ENCODE peak calls at places on chromosomes 12 and 14, in nine cellular contexts. G, R, C, Q, B, K, N, V and W are unnamed samples.

GRCh38 chr12:31506907-31507306 is 84.0 kb downstream of the DENND5B start:
- DNase-seq in G (no peak), R (no peak), C (peak; percentile 76), Q (no peak), B (no peak), K (no peak), N (no peak), V (no peak), W (no peak)

GRCh38 chr14:95125156-95125555 is 32.2 kb downstream of the DICER1 start:
- DNase-seq in G (no peak), R (no peak), C (no peak), Q (no peak), B (no peak), K (no peak), N (no peak), V (no peak), W (no peak)

GRCh38 chr12:53224897-53225634 is 6.9 kb downstream of the RARG start:
- DNase-seq in G (no peak), R (no peak), C (no peak), Q (no peak), B (no peak), K (no peak), N (no peak), V (no peak), W (no peak)

GRCh38 chr14:34883954-34884353 is 8.8 kb upstream of the BAZ1A start:
- DNase-seq in G (no peak), R (no peak), C (no peak), Q (no peak), B (no peak), K (no peak), N (no peak), V (no peak), W (no peak)

GRCh38 chr12:3045989-3046388 is 31.2 kb upstream of the TSPAN9 start:
- DNase-seq in G (no peak), R (no peak), C (no peak), Q (no peak), B (no peak), K (no peak), N (no peak), V (no peak), W (no peak)

GRCh38 chr12:132247718-132248438 is 81.5 kb downstream of the GALNT9 start:
- DNase-seq in G (no peak), R (no peak), C (no peak), Q (no peak), B (no peak), K (no peak), N (no peak), V (no peak), W (no peak)

GRCh38 chr12:68420225-68421008 is 88.3 kb upstream of the MDM1 start:
- DNase-seq in G (no peak), R (no peak), C (no peak), Q (no peak), B (no peak), K (no peak), N (no peak), V (no peak), W (no peak)

GRCh38 chr12:55993454-55993853 is 3.6 kb upstream of the SUOX start:
- DNase-seq in G (no peak), R (no peak), C (no peak), Q (no peak), B (no peak), K (no peak), N (no peak), V (no peak), W (no peak)

GRCh38 chr12:115946867-115947695 is 330.4 kb downstream of the MED13L start:
- DNase-seq in G (no peak), R (no peak), C (no peak), Q (no peak), B (peak; percentile 19), K (no peak), N (no peak), V (no peak), W (no peak)

GRCh38 chr12:12837025-12837872 is 24.1 kb downstream of the DDX47 start:
- DNase-seq in G (peak; percentile 46), R (no peak), C (peak; percentile 76), Q (peak; percentile 63), B (peak; percentile 88), K (peak; percentile 33), N (no peak), V (peak; percentile 24), W (no peak)

GRCh38 chr12:10385181-10385613 is 4.6 kb downstream of the KLRK1 start:
- DNase-seq in G (no peak), R (no peak), C (peak; percentile 62), Q (no peak), B (peak; percentile 25), K (no peak), N (peak; percentile 66), V (no peak), W (no peak)

GRCh38 chr12:78402366-78403134 is 462.0 kb upstream of the SYT1 start:
- DNase-seq in G (no peak), R (no peak), C (no peak), Q (no peak), B (no peak), K (no peak), N (no peak), V (no peak), W (no peak)

GRCh38 chr12:30613119-30613830 is 82.4 kb downstream of the IPO8 start:
- DNase-seq in G (no peak), R (no peak), C (peak; percentile 15), Q (no peak), B (no peak), K (no peak), N (no peak), V (no peak), W (no peak)

GRCh38 chr12:24948816-24949722 is at the start of gene BCAT1:
- DNase-seq in G (peak; percentile 41), R (peak; percentile 74), C (peak; percentile 79), Q (peak; percentile 66), B (no peak), K (peak; percentile 74), N (no peak), V (no peak), W (no peak)

GRCh38 chr12:110176745-110177144 is 52.6 kb downstream of the IFT81 start:
- DNase-seq in G (no peak), R (no peak), C (no peak), Q (no peak), B (no peak), K (no peak), N (no peak), V (no peak), W (peak; percentile 43)

GRCh38 chr12:14883663-14884062 is 2.0 kb downstream of the MGP start:
- DNase-seq in G (no peak), R (no peak), C (no peak), Q (no peak), B (no peak), K (no peak), N (no peak), V (no peak), W (no peak)

GRCh38 chr12:2679068-2679815 is 115.5 kb upstream of the FKBP4 start:
- DNase-seq in G (no peak), R (no peak), C (no peak), Q (no peak), B (no peak), K (no peak), N (no peak), V (no peak), W (no peak)

GRCh38 chr14:68013326-68013725 is 193.7 kb downstream of the RAD51B start:
- DNase-seq in G (no peak), R (no peak), C (no peak), Q (no peak), B (no peak), K (no peak), N (no peak), V (no peak), W (no peak)

GRCh38 chr14:51454351-51454750 is 197.4 kb upstream of the FRMD6 start:
- DNase-seq in G (no peak), R (no peak), C (peak; percentile 35), Q (no peak), B (no peak), K (no peak), N (no peak), V (no peak), W (no peak)

GRCh38 chr12:32070370-32070769 is 36.3 kb upstream of the BICD1 start:
- DNase-seq in G (no peak), R (no peak), C (no peak), Q (no peak), B (peak; percentile 45), K (no peak), N (no peak), V (no peak), W (no peak)